ENCODE peak calls at places on chromosome 2, in four cellular contexts. I, W, J and X are unnamed samples.

GRCh38 chr2:240441326-240441992 is 6.0 kb downstream of the GPC1 start:
- DNase-seq in I (no peak), W (no peak), J (no peak), X (no peak)

GRCh38 chr2:237618449-237618848 is 8.9 kb upstream of the LRRFIP1 start:
- DNase-seq in I (no peak), W (no peak), J (peak; percentile 80), X (no peak)

GRCh38 chr2:137210039-137210438 is 444.7 kb downstream of the THSD7B start:
- DNase-seq in I (no peak), W (no peak), J (no peak), X (no peak)

GRCh38 chr2:74843371-74844298 is 9.7 kb downstream of the HK2 start:
- DNase-seq in I (no peak), W (peak; percentile 79), J (peak; percentile 88), X (no peak)

GRCh38 chr2:233976690-233977294 is 59.6 kb downstream of the TRPM8 start:
- DNase-seq in I (peak; percentile 84), W (peak; percentile 18), J (peak; percentile 87), X (peak; percentile 73)

GRCh38 chr2:224181534-224182155 is 142.6 kb upstream of the SERPINE2 start:
- DNase-seq in I (no peak), W (no peak), J (no peak), X (no peak)

GRCh38 chr2:189648846-189649529 is 12.3 kb upstream of the ASNSD1 start:
- DNase-seq in I (no peak), W (no peak), J (peak; percentile 30), X (no peak)

GRCh38 chr2:25618676-25619075 is 54.7 kb downstream of the DTNB start:
- DNase-seq in I (peak; percentile 73), W (no peak), J (peak; percentile 51), X (peak; percentile 10)

GRCh38 chr2:84395819-84396218 is 63.3 kb downstream of the SUCLG1 start:
- DNase-seq in I (no peak), W (no peak), J (peak; percentile 17), X (no peak)

GRCh38 chr2:88614497-88615157 is 12.6 kb downstream of the EIF2AK3 start:
- DNase-seq in I (no peak), W (no peak), J (no peak), X (no peak)

GRCh38 chr2:118986733-118987132 is 44.7 kb downstream of the MARCO start:
- DNase-seq in I (no peak), W (no peak), J (no peak), X (no peak)

GRCh38 chr2:233252227-233252626 is 754 bp downstream of the ATG16L1 start:
- DNase-seq in I (no peak), W (no peak), J (no peak), X (no peak)

GRCh38 chr2:112869258-112869842 is 32.8 kb upstream of the IL1B start:
- DNase-seq in I (peak; percentile 70), W (no peak), J (peak; percentile 87), X (peak; percentile 90)

GRCh38 chr2:216551234-216551633 is 52.6 kb downstream of the RPL37A start:
- DNase-seq in I (no peak), W (no peak), J (peak; percentile 87), X (peak; percentile 75)

GRCh38 chr2:83072767-83073166 is 1386.3 kb downstream of the SUCLG1 start:
- DNase-seq in I (no peak), W (no peak), J (no peak), X (no peak)

DNA sequence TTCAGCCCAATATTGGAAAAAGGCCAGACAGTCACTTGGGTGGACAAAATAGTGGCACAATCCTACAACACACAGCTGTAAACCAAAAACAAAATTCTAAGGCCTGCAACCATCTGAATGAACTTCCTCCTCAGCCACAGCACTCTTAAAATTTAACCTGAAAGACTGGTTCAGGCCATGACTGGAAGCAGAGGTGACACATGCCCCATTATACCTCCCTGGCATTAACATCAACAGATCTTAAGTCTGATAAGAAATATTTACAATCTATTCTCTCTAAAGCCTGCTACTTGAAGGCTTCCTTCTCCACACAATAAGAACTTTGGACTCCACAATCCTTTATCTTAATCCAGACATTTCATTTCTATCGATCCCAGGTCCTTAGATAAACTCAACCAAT is 192.4 kb upstream of the LRP1B start:
- DNase-seq in I (no peak), W (no peak), J (no peak), X (no peak)
- H3K4me3 ChIP-seq in I (no peak overlapping the region), W (no peak overlapping the region), J (no peak overlapping the region), X (no peak overlapping the region)

GRCh38 chr2:48018480-48018879 is 112.2 kb upstream of the FBXO11 start:
- DNase-seq in I (no peak), W (no peak), J (no peak), X (no peak)

GRCh38 chr2:48017136-48017535 is 110.8 kb upstream of the FBXO11 start:
- DNase-seq in I (no peak), W (no peak), J (no peak), X (no peak)

GRCh38 chr2:48016620-48017019 is 110.3 kb upstream of the FBXO11 start:
- DNase-seq in I (peak; percentile 30), W (no peak), J (no peak), X (no peak)
- TF ChIP-seq CTCF in I (peak; percentile 27), W (no peak), J (peak; percentile 15), X (peak; percentile 41)

DNA sequence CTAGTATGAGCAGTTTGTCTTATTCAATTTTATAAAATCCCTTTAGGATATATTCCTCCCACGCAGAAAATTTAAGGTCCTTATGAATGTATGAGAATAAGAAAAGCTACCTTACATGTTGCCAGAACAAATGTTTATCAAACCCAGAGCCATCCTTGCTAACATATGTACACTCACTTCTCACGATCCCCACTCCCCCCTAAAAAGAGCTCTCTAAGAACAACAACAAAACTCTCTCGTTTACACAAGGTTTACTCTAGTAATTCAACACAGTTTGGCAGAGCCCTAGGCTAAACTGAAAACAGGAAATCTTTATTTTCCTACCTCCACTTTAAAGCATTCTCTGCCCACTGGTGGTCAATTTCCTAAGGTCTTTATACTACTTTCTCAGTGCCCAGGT is 504.9 kb downstream of the ZEB2 start:
- DNase-seq in I (no peak), W (no peak), J (no peak), X (no peak)
- H3K4me3 ChIP-seq in I (no peak overlapping the region), W (no peak overlapping the region), J (no peak overlapping the region), X (no peak overlapping the region)

DNA sequence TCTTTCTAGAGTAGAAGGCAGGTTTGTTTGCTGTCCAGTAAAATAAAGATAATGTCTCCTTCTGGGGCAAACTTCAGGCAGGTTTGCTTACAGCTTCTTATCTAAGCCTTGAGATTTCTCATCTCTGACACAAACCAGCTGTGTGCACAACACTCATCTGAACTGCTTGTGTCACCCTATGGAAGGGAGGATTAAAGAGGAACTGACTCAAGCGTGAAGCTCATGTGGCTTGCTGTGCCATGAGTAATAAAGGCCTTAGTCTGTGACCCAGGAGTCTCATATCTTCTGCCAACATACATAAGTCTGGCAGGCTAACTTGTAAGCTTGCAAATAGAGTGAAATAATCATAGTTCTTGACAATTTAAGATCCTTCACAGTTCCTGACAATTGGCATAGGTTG is 24.2 kb upstream of the CPO start:
- DNase-seq in I (peak; percentile 56), W (no peak), J (peak; percentile 84), X (peak; percentile 14)
- TF ChIP-seq CTCF in I (no peak), W (no peak), J (no peak), X (no peak)

DNA sequence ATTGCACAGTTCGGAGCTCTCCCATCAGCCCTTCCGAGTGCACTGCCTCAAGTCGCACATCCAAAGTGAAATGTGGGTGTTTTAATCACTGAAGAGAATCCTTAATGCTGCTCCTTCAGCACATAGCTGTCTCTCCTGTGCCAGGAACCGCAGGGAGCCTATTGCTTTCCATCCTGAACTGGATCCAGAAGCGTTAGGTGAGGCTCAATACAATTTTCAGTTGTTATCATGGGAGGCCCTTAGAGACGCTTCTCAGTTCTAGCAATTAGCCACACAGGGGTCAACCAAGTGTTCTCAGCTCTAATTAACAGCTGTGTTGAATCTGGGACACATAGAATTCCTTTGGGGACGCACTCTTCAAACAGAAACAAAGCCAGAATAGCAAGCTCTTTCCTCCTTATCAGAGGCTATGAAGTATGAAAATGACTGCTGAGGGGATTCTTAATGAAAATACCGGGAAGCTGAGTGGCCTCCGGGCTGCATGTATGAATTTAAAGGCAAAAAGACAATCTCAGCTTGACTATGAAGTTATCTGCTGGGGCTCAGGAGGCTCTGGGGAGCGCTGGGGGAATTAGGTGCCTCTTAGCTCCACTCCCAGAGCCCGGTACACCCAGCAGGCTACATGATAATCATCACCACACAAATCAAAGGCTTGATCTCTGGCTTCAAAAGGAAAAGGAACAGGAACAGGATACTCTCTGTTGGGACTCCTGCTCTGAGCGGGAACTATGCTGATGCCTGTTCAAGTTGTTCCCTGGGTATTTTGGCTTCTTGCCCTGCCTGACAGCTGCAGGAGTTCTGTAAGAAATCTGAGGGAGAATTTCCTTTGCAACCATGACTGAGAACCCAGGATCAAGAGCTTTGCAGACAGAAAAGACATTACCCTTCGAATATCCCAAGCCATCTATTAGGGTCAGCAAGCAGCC is 55.4 kb upstream of the NCOA1 start:
- DNase-seq in I (no peak), W (no peak), J (peak; percentile 84), X (no peak)
- H3K4me3 ChIP-seq in I (no peak overlapping the region), W (no peak overlapping the region), J (no peak overlapping the region), X (no peak overlapping the region)

GRCh38 chr2:7515327-7515726 is 598.1 kb downstream of the RNF144A start:
- DNase-seq in I (no peak), W (peak; percentile 14), J (no peak), X (no peak)

GRCh38 chr2:7513834-7514233 is 596.6 kb downstream of the RNF144A start:
- DNase-seq in I (no peak), W (no peak), J (no peak), X (no peak)

GRCh38 chr2:7508220-7508943 is 591.2 kb downstream of the RNF144A start:
- DNase-seq in I (no peak), W (no peak), J (no peak), X (peak; percentile 57)

GRCh38 chr2:7510353-7510752 is 593.1 kb downstream of the RNF144A start:
- DNase-seq in I (peak; percentile 14), W (no peak), J (no peak), X (no peak)
- TF ChIP-seq CTCF in I (peak; percentile 14), W (peak; percentile 18), J (no peak), X (no peak)

DNA sequence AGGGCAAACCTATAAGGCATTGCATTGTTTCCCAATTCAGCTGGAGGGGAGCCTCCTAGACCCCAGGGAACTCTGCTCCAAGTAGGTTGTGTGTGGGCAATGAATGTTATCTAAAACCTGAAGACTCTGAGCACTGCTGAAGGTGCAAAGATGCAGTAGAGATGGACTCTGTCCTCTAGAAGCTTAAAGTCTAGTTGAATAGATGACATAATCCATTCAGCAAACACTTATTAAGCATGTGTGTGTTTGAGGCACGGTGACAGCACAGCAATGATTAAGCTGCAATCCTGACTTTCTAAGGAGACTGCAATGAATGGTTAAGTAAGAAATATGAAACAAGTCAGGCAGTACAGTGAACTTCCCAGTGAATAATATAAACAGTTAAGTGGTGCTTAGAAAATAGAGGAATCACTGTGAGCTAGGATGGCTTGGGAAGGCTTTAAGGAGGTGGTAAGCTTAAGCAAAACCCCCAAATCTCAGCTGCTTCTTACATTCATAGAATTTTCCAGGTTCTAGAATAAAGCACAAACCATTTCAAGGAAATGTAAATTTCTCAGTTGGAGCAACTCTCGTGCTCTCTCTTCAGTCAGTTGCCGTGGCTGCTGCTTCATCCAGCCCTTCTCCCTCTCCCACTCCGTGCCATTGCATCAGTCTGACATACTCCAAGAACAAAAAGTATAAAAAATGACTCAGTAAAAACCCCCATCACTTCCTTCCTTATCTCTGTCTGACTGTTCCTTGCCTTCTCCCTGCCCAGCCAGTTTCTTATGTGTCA is 19.1 kb downstream of the MXD1 start:
- DNase-seq in I (peak; percentile 70), W (no peak), J (peak; percentile 84), X (no peak)
- H3K4me3 ChIP-seq in I (no peak overlapping the region), W (no peak overlapping the region), J (no peak overlapping the region), X (no peak overlapping the region)